ENCODE peak calls at places on chromosomes 13 and 19, in ten cellular contexts. A is right lobe of liver, U is upper lobe of right lung, J is pancreas, V is suprapubic skin, N is cardiac muscle cell, I is kidney, F is uterus, E is adrenal gland, Q is gastrocnemius medialis. C is an unnamed sample.

GRCh38 chr13:32234914-32235313 is 80.2 kb downstream of the ZAR1L start:
- DNase-seq in Q (no peak), F (no peak), A (no peak), N (no peak), I (no peak), U (no peak), V (no peak), J (no peak), E (no peak), C (no peak)

GRCh38 chr13:102897371-102898138 is 51.7 kb downstream of the ERCC5 start:
- DNase-seq in Q (peak; percentile 9), U (no peak), E (peak; percentile 67), N (peak; percentile 34), I (no peak), J (no peak), F (no peak), V (no peak), A (peak; percentile 78), C (no peak)

GRCh38 chr13:50073340-50073739 is 58.1 kb downstream of the KCNRG start:
- DNase-seq in U (no peak), F (no peak), A (no peak), N (no peak), J (no peak), I (no peak), E (no peak), V (no peak), Q (no peak), C (no peak)

GRCh38 chr13:102402292-102402691 is 444 bp upstream of the FGF14 start:
- DNase-seq in A (peak; percentile 44), E (no peak), V (peak; percentile 65), F (peak; percentile 33), J (peak; percentile 13), I (peak; percentile 64), Q (no peak), N (peak; percentile 23), U (no peak), C (peak; percentile 66)

GRCh38 chr19:2253106-2254051 is 2.8 kb downstream of the JSRP1 start:
- DNase-seq in F (no peak), A (no peak), N (peak; percentile 59), Q (no peak), I (peak; percentile 74), E (no peak), U (no peak), J (no peak), V (no peak), C (no peak)

GRCh38 chr19:47540748-47541147 is 25.9 kb upstream of the NAPA start:
- DNase-seq in J (no peak), F (no peak), E (peak; percentile 41), N (peak; percentile 35), U (peak; percentile 37), Q (no peak), A (no peak), I (no peak), V (no peak), C (no peak)

GRCh38 chr19:46913852-46914430 is 53.1 kb downstream of the ARHGAP35 start:
- DNase-seq in A (no peak), U (no peak), I (no peak), Q (no peak), V (no peak), J (no peak), N (no peak), E (no peak), F (no peak), C (no peak)

GRCh38 chr13:109608503-109608902 is 177.9 kb downstream of the IRS2 start:
- DNase-seq in E (no peak), U (no peak), I (no peak), F (no peak), A (no peak), N (no peak), Q (no peak), J (no peak), V (no peak), C (no peak)

GRCh38 chr19:887072-887471 is 5.9 kb downstream of the MED16 start:
- DNase-seq in Q (no peak), E (peak; percentile 52), J (no peak), U (no peak), N (peak; percentile 30), F (no peak), A (no peak), I (no peak), V (no peak), C (no peak)

DNA sequence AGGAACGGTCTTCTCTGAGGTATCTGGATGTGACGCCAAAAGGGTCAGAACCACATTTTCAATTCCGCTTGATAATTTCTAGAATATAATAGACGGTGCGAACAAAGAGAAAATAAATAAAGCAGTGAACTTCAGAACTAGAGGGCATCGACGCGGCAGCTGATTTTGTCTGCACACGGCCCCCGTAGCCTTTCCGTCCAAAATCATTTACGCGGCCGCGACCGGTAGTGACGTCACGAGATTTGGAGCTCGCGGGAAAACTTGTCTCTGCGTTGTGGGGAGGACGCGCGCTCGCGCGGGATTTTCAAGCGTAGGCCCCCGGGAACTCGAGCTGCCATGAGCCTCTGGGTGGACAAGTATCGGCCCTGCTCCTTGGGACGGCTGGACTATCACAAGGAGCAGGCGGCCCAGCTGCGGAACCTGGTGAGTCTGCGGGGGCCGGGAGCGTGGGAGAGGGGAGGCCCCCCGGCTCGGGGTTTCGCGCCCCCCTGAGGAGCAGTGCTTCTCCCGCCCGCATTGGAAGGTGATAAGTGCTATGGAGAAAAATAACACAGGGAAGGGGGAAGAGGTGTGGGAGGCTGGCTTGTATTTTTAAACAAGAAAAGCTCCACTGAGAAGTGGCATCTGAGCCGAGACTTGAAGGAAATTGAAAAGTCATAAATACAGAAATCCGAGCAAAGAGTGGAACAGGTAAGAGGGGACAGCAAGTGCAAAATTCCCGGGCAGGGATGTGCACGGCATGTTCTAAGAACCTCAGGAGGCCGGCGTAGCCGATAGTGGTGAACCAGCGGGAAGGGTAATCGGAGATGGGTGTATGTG is at the start of gene RFC3:
- DNase-seq in I (peak; percentile 98), J (peak; percentile 91), V (peak; percentile 96), N (peak; percentile 95), A (peak; percentile 94), E (peak; percentile 96), F (peak; percentile 93), Q (peak; percentile 75), U (peak; percentile 97), C (peak; percentile 97)
- TF ChIP-seq CTCF in I (no peak), J (no peak), V (no peak), N (no peak), A (no peak), E (no peak), F (no peak), Q (no peak), U (no peak), C (no peak)

GRCh38 chr19:24140591-24140990 is 53.6 kb downstream of the ZNF254 start:
- DNase-seq in A (no peak), I (no peak), E (no peak), J (no peak), N (no peak), V (no peak), F (no peak), U (no peak), Q (no peak), C (no peak)

GRCh38 chr19:24141612-24142011 is 54.6 kb downstream of the ZNF254 start:
- DNase-seq in E (no peak), I (no peak), U (no peak), N (no peak), V (no peak), Q (no peak), A (no peak), J (no peak), F (no peak), C (no peak)

GRCh38 chr19:24140099-24140498 is 53.1 kb downstream of the ZNF254 start:
- DNase-seq in N (no peak), A (no peak), Q (no peak), I (no peak), V (no peak), U (no peak), F (no peak), E (no peak), J (no peak), C (no peak)

DNA sequence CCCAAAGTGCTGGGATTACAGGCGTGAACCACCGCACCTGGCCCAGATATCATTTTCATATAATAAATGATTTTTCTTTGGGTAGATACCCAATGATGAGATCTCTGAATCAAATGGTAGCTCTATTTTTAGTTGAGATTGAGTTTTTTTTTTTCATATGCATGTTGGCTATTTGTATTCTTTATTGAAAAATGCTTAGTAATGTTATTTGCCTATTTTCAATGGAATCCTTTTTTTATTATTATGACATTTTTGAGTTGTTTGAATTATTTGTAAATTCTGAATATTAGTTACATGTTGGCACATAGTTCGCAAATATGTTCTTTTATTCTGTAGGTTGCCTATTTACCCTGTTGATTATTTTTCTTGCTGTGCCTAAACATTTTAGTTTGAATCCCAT is 55.8 kb downstream of the ZNF254 start:
- DNase-seq in N (no peak), U (no peak), F (no peak), A (no peak), Q (no peak), J (no peak), I (no peak), V (no peak), E (no peak), C (no peak)
- H3K9me3 ChIP-seq in N (no peaks in the 10 kb centered on the region), U (peaks cover 77% of the 10 kb centered on the region), F (peaks cover 39% of the 10 kb centered on the region), A (peaks cover 19% of the 10 kb centered on the region), Q (peaks cover 23% of the 10 kb centered on the region), J (peaks cover 5% of the 10 kb centered on the region), I (peaks cover 31% of the 10 kb centered on the region), V (peaks cover 37% of the 10 kb centered on the region), E (peaks cover 42% of the 10 kb centered on the region), C (no peaks in the 10 kb centered on the region)

GRCh38 chr19:9352505-9352904 is 10.3 kb upstream of the ZNF177 start:
- DNase-seq in J (no peak), V (no peak), Q (no peak), F (no peak), I (no peak), E (no peak), U (no peak), A (no peak), N (no peak), C (no peak)

GRCh38 chr19:9348671-9349070 is 14.1 kb upstream of the ZNF177 start:
- DNase-seq in U (no peak), V (no peak), Q (no peak), E (no peak), I (no peak), J (no peak), N (no peak), A (no peak), F (no peak), C (no peak)

GRCh38 chr19:9353011-9353410 is 9.8 kb upstream of the ZNF177 start:
- DNase-seq in U (no peak), F (no peak), E (no peak), I (no peak), N (no peak), V (no peak), Q (no peak), J (no peak), A (no peak), C (no peak)

GRCh38 chr19:9354651-9355050 is 8.2 kb upstream of the ZNF177 start:
- DNase-seq in Q (no peak), E (no peak), A (no peak), U (no peak), I (no peak), J (no peak), V (no peak), N (no peak), F (no peak), C (no peak)
- H3K4me3 ChIP-seq in Q (no peak overlapping the region), E (no peak overlapping the region), A (no peak overlapping the region), U (no peak overlapping the region), I (no peak overlapping the region), J (no peak overlapping the region), V (no peak overlapping the region), N (no peak overlapping the region), F (no peak overlapping the region), C (no peak overlapping the region)

DNA sequence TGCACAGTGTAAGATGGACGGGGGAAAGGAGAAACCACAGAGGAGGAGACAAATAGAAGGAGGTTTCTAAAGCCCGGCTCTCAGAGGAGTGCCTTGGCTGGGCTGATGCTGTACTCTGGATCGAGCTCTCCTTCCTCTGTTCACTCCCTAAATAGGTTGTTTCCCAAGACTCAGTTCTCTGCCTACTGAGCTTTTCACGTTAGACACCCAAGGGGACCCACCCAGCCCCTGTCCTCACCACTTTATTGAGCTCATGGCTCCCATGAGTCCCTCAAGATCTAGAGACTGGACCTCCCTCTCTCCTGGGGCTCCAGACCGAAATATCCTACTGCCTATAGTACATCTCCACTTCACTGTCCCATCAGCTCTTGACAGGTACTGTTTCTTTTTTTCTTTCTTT is 38.1 kb upstream of the GPR183 start:
- DNase-seq in J (no peak), V (no peak), U (no peak), I (no peak), E (no peak), F (no peak), N (no peak), Q (no peak), A (no peak), C (no peak)
- TF ChIP-seq CTCF in J (no peak), V (no peak), U (no peak), I (no peak), E (no peak), F (no peak), N (no peak), Q (no peak), A (no peak), C (no peak)

C was measured in sigmoid colon.